ENCODE peak calls at places on chromosome 11, in five cellular contexts. N, E, P, J and S are unnamed samples.

GRCh38 chr11:77515483-77515882 is 41.6 kb upstream of the PAK1 start:
- DNase-seq in N (no peak), E (no peak), P (no peak), J (no peak), S (no peak)

GRCh38 chr11:106305458-106305857 is 228.0 kb downstream of the AASDHPPT start:
- DNase-seq in N (no peak), E (no peak), P (no peak), J (no peak), S (no peak)

GRCh38 chr11:7672960-7673723 is at the start of gene CYB5R2:
- DNase-seq in N (no peak), E (peak), P (no peak), J (no peak), S (no peak)

GRCh38 chr11:44133335-44133946 is 38.0 kb downstream of the EXT2 start:
- DNase-seq in N (no peak), E (peak), P (no peak), J (no peak), S (no peak)

GRCh38 chr11:86977441-86978050 is 22.4 kb upstream of the FZD4 start:
- DNase-seq in N (no peak), E (no peak), P (no peak), J (no peak), S (no peak)

GRCh38 chr11:107859459-107860239 is 1.1 kb upstream of the SLC35F2 start:
- DNase-seq in N (no peak), E (peak), P (no peak), J (peak), S (no peak)

GRCh38 chr11:61766353-61766841 is 14.0 kb downstream of the MYRF start:
- DNase-seq in N (no peak), E (no peak), P (no peak), J (no peak), S (no peak)

GRCh38 chr11:122864386-122864785 is 18.2 kb upstream of the JHY start:
- DNase-seq in N (no peak), E (no peak), P (no peak), J (no peak), S (no peak)

GRCh38 chr11:132626446-132626845 is 905.9 kb downstream of the OPCML start:
- DNase-seq in N (no peak), E (no peak), P (no peak), J (no peak), S (no peak)

GRCh38 chr11:34124885-34125668 is 19.6 kb downstream of the NAT10 start:
- DNase-seq in N (no peak), E (no peak), P (no peak), J (no peak), S (no peak)

GRCh38 chr11:125263268-125263790 is 98.8 kb downstream of the PKNOX2 start:
- DNase-seq in N (no peak), E (peak), P (no peak), J (no peak), S (no peak)